ENCODE peak calls at places on chromosomes 13 and 19, in seven cellular contexts. One of them, this sample, is unnamed.

GRCh38 chr13:79450110-79450509 is 30.8 kb upstream of the NDFIP2 start:
- DNase-seq in GM23248: no peak
- DNase-seq in thyroid gland: no peak
- DNase-seq in breast epithelium: no peak
- DNase-seq in epithelial cell of prostate: no peak
- DNase-seq in heart right ventricle: no peak
- DNase-seq in fibroblast of lung: no peak
- DNase-seq in this sample: no peak

GRCh38 chr13:111665691-111666095 is 345.3 kb downstream of the TEX29 start:
- DNase-seq in GM23248: no peak
- DNase-seq in thyroid gland: no peak
- DNase-seq in breast epithelium: no peak
- DNase-seq in epithelial cell of prostate: no peak
- DNase-seq in heart right ventricle: no peak
- DNase-seq in fibroblast of lung: no peak
- DNase-seq in this sample: no peak

GRCh38 chr13:112756967-112757758 is 67.3 kb downstream of the ATP11A start:
- DNase-seq in GM23248: no peak
- DNase-seq in thyroid gland: no peak
- DNase-seq in breast epithelium: no peak
- DNase-seq in epithelial cell of prostate: no peak
- DNase-seq in heart right ventricle: no peak
- DNase-seq in fibroblast of lung: no peak
- DNase-seq in this sample: no peak

GRCh38 chr19:12866416-12867119 is 14.7 kb downstream of the DNASE2 start:
- DNase-seq in GM23248: no peak
- DNase-seq in thyroid gland: no peak
- DNase-seq in breast epithelium: no peak
- DNase-seq in epithelial cell of prostate: no peak
- DNase-seq in heart right ventricle: no peak
- DNase-seq in fibroblast of lung: no peak
- DNase-seq in this sample: no peak

GRCh38 chr13:89688908-89689307 is 1658.6 kb upstream of the MIR17HG start:
- DNase-seq in GM23248: no peak
- DNase-seq in thyroid gland: peak; percentile 72
- DNase-seq in breast epithelium: no peak
- DNase-seq in epithelial cell of prostate: no peak
- DNase-seq in heart right ventricle: peak; percentile 28
- DNase-seq in fibroblast of lung: peak; percentile 6
- DNase-seq in this sample: peak; percentile 30

GRCh38 chr13:51444922-51445321 is 7.9 kb downstream of the INTS6 start:
- DNase-seq in GM23248: peak; percentile 67
- DNase-seq in thyroid gland: no peak
- DNase-seq in breast epithelium: no peak
- DNase-seq in epithelial cell of prostate: no peak
- DNase-seq in heart right ventricle: no peak
- DNase-seq in fibroblast of lung: peak; percentile 49
- DNase-seq in this sample: no peak

GRCh38 chr13:99406799-99407201 is 94.5 kb upstream of the TM9SF2 start:
- DNase-seq in GM23248: no peak
- DNase-seq in thyroid gland: no peak
- DNase-seq in breast epithelium: no peak
- DNase-seq in epithelial cell of prostate: no peak
- DNase-seq in heart right ventricle: no peak
- DNase-seq in fibroblast of lung: no peak
- DNase-seq in this sample: peak; percentile 28

GRCh38 chr13:30906411-30906990 is 430 bp downstream of the MEDAG start:
- DNase-seq in GM23248: peak; percentile 70
- DNase-seq in thyroid gland: peak; percentile 5
- DNase-seq in breast epithelium: no peak
- DNase-seq in epithelial cell of prostate: no peak
- DNase-seq in heart right ventricle: no peak
- DNase-seq in fibroblast of lung: peak; percentile 17
- DNase-seq in this sample: no peak

GRCh38 chr13:66461021-66461420 is 769.1 kb downstream of the PCDH9 start:
- DNase-seq in GM23248: no peak
- DNase-seq in thyroid gland: no peak
- DNase-seq in breast epithelium: no peak
- DNase-seq in epithelial cell of prostate: no peak
- DNase-seq in heart right ventricle: no peak
- DNase-seq in fibroblast of lung: peak; percentile 60
- DNase-seq in this sample: no peak

GRCh38 chr19:45424191-45425058 is 708 bp upstream of the ERCC1 start:
- DNase-seq in GM23248: peak; percentile 97
- DNase-seq in thyroid gland: peak; percentile 56
- DNase-seq in breast epithelium: no peak
- DNase-seq in epithelial cell of prostate: peak; percentile 94
- DNase-seq in heart right ventricle: peak; percentile 78
- DNase-seq in fibroblast of lung: peak; percentile 97
- DNase-seq in this sample: peak; percentile 84

GRCh38 chr13:101698400-101698799 is 245.9 kb downstream of the ITGBL1 start:
- DNase-seq in GM23248: peak; percentile 55
- DNase-seq in thyroid gland: no peak
- DNase-seq in breast epithelium: no peak
- DNase-seq in epithelial cell of prostate: no peak
- DNase-seq in heart right ventricle: no peak
- DNase-seq in fibroblast of lung: no peak
- DNase-seq in this sample: no peak

GRCh38 chr13:113862766-113863510 is 938 bp downstream of the GAS6 start:
- DNase-seq in GM23248: peak; percentile 72
- DNase-seq in thyroid gland: peak; percentile 74
- DNase-seq in breast epithelium: peak; percentile 63
- DNase-seq in epithelial cell of prostate: no peak
- DNase-seq in heart right ventricle: peak; percentile 80
- DNase-seq in fibroblast of lung: peak; percentile 42
- DNase-seq in this sample: peak; percentile 45

GRCh38 chr19:39802958-39803357 is 24.3 kb downstream of the LEUTX start:
- DNase-seq in GM23248: no peak
- DNase-seq in thyroid gland: peak; percentile 67
- DNase-seq in breast epithelium: no peak
- DNase-seq in epithelial cell of prostate: no peak
- DNase-seq in heart right ventricle: no peak
- DNase-seq in fibroblast of lung: no peak
- DNase-seq in this sample: no peak

GRCh38 chr19:6249296-6249695 is 30.5 kb downstream of the MLLT1 start:
- DNase-seq in GM23248: no peak
- DNase-seq in thyroid gland: no peak
- DNase-seq in breast epithelium: no peak
- DNase-seq in epithelial cell of prostate: no peak
- DNase-seq in heart right ventricle: no peak
- DNase-seq in fibroblast of lung: peak; percentile 51
- DNase-seq in this sample: peak; percentile 26

GRCh38 chr19:14916848-14917247 is 24.4 kb upstream of the OR7C2 start:
- DNase-seq in GM23248: peak; percentile 0
- DNase-seq in thyroid gland: no peak
- DNase-seq in breast epithelium: no peak
- DNase-seq in epithelial cell of prostate: no peak
- DNase-seq in heart right ventricle: no peak
- DNase-seq in fibroblast of lung: no peak
- DNase-seq in this sample: no peak

GRCh38 chr13:106286811-106287210 is 248.7 kb downstream of the EFNB2 start:
- DNase-seq in GM23248: no peak
- DNase-seq in thyroid gland: no peak
- DNase-seq in breast epithelium: no peak
- DNase-seq in epithelial cell of prostate: no peak
- DNase-seq in heart right ventricle: no peak
- DNase-seq in fibroblast of lung: no peak
- DNase-seq in this sample: no peak

GRCh38 chr19:45079063-45079910 is at the start of gene GEMIN7:
- DNase-seq in GM23248: peak; percentile 92
- DNase-seq in thyroid gland: peak; percentile 72
- DNase-seq in breast epithelium: peak; percentile 77
- DNase-seq in epithelial cell of prostate: no peak
- DNase-seq in heart right ventricle: peak; percentile 68
- DNase-seq in fibroblast of lung: peak; percentile 71
- DNase-seq in this sample: peak; percentile 76

GRCh38 chr13:64276232-64276631 is 2860.6 kb upstream of the PCDH20 start:
- DNase-seq in GM23248: no peak
- DNase-seq in thyroid gland: no peak
- DNase-seq in breast epithelium: no peak
- DNase-seq in epithelial cell of prostate: no peak
- DNase-seq in heart right ventricle: no peak
- DNase-seq in fibroblast of lung: peak; percentile 36
- DNase-seq in this sample: no peak

GRCh38 chr19:1455002-1455335 is 5.0 kb downstream of the APC2 start:
- DNase-seq in GM23248: no peak
- DNase-seq in thyroid gland: no peak
- DNase-seq in breast epithelium: no peak
- DNase-seq in epithelial cell of prostate: no peak
- DNase-seq in heart right ventricle: no peak
- DNase-seq in fibroblast of lung: no peak
- DNase-seq in this sample: no peak

GRCh38 chr19:1457892-1458291 is 8.0 kb downstream of the APC2 start:
- DNase-seq in GM23248: no peak
- DNase-seq in thyroid gland: no peak
- DNase-seq in breast epithelium: no peak
- DNase-seq in epithelial cell of prostate: no peak
- DNase-seq in heart right ventricle: no peak
- DNase-seq in fibroblast of lung: no peak
- DNase-seq in this sample: no peak

GRCh38 chr19:1455336-1456120 is 5.6 kb downstream of the APC2 start:
- DNase-seq in GM23248: peak; percentile 77
- DNase-seq in thyroid gland: no peak
- DNase-seq in breast epithelium: no peak
- DNase-seq in epithelial cell of prostate: peak; percentile 44
- DNase-seq in heart right ventricle: no peak
- DNase-seq in fibroblast of lung: no peak
- DNase-seq in this sample: no peak

GRCh38 chr19:1457031-1457739 is 7.3 kb downstream of the APC2 start:
- DNase-seq in GM23248: peak; percentile 32
- DNase-seq in thyroid gland: no peak
- DNase-seq in breast epithelium: no peak
- DNase-seq in epithelial cell of prostate: no peak
- DNase-seq in heart right ventricle: no peak
- DNase-seq in fibroblast of lung: no peak
- DNase-seq in this sample: no peak

GRCh38 chr19:1456121-1456900 is 6.4 kb downstream of the APC2 start:
- DNase-seq in GM23248: no peak
- DNase-seq in thyroid gland: no peak
- DNase-seq in breast epithelium: no peak
- DNase-seq in epithelial cell of prostate: no peak
- DNase-seq in heart right ventricle: no peak
- DNase-seq in fibroblast of lung: no peak
- DNase-seq in this sample: no peak
- H3K27ac ChIP-seq in GM23248: no peak overlapping the region
- H3K27ac ChIP-seq in thyroid gland: no peak overlapping the region
- H3K27ac ChIP-seq in breast epithelium: no peak overlapping the region
- H3K27ac ChIP-seq in epithelial cell of prostate: no peak overlapping the region
- H3K27ac ChIP-seq in heart right ventricle: no peak overlapping the region
- H3K27ac ChIP-seq in fibroblast of lung: no peak overlapping the region
- H3K27ac ChIP-seq in this sample: no peak overlapping the region

GRCh38 chr19:17475541-17476115 is 5.3 kb downstream of the SLC27A1 start:
- DNase-seq in GM23248: peak; percentile 70
- DNase-seq in thyroid gland: peak; percentile 52
- DNase-seq in breast epithelium: peak; percentile 67
- DNase-seq in epithelial cell of prostate: peak; percentile 26
- DNase-seq in heart right ventricle: peak; percentile 50
- DNase-seq in fibroblast of lung: peak; percentile 75
- DNase-seq in this sample: no peak
- H3K27ac ChIP-seq in GM23248: peak overlapping the region; percentile 54
- H3K27ac ChIP-seq in thyroid gland: peak overlapping the region; percentile 41
- H3K27ac ChIP-seq in breast epithelium: peak overlapping the region; percentile 84
- H3K27ac ChIP-seq in epithelial cell of prostate: peak overlapping the region; percentile 58
- H3K27ac ChIP-seq in heart right ventricle: peak overlapping the region; percentile 69
- H3K27ac ChIP-seq in fibroblast of lung: no peak overlapping the region
- H3K27ac ChIP-seq in this sample: peak overlapping the region; percentile 54

GRCh38 chr19:10820173-10820572 is 15.8 kb downstream of the TMED1 start:
- DNase-seq in GM23248: peak; percentile 31
- DNase-seq in thyroid gland: no peak
- DNase-seq in breast epithelium: no peak
- DNase-seq in epithelial cell of prostate: no peak
- DNase-seq in heart right ventricle: no peak
- DNase-seq in fibroblast of lung: no peak
- DNase-seq in this sample: no peak

GRCh38 chr19:10818306-10819123 is 17.5 kb downstream of the TMED1 start:
- DNase-seq in GM23248: peak; percentile 49
- DNase-seq in thyroid gland: no peak
- DNase-seq in breast epithelium: no peak
- DNase-seq in epithelial cell of prostate: no peak
- DNase-seq in heart right ventricle: no peak
- DNase-seq in fibroblast of lung: no peak
- DNase-seq in this sample: no peak

GRCh38 chr19:10817291-10818038 is 18.5 kb downstream of the TMED1 start:
- DNase-seq in GM23248: peak; percentile 99
- DNase-seq in thyroid gland: peak; percentile 19
- DNase-seq in breast epithelium: no peak
- DNase-seq in epithelial cell of prostate: no peak
- DNase-seq in heart right ventricle: peak; percentile 49
- DNase-seq in fibroblast of lung: peak; percentile 90
- DNase-seq in this sample: no peak

GRCh38 chr19:10816691-10817090 is 19.3 kb downstream of the TMED1 start:
- DNase-seq in GM23248: no peak
- DNase-seq in thyroid gland: no peak
- DNase-seq in breast epithelium: no peak
- DNase-seq in epithelial cell of prostate: no peak
- DNase-seq in heart right ventricle: no peak
- DNase-seq in fibroblast of lung: no peak
- DNase-seq in this sample: no peak

DNA sequence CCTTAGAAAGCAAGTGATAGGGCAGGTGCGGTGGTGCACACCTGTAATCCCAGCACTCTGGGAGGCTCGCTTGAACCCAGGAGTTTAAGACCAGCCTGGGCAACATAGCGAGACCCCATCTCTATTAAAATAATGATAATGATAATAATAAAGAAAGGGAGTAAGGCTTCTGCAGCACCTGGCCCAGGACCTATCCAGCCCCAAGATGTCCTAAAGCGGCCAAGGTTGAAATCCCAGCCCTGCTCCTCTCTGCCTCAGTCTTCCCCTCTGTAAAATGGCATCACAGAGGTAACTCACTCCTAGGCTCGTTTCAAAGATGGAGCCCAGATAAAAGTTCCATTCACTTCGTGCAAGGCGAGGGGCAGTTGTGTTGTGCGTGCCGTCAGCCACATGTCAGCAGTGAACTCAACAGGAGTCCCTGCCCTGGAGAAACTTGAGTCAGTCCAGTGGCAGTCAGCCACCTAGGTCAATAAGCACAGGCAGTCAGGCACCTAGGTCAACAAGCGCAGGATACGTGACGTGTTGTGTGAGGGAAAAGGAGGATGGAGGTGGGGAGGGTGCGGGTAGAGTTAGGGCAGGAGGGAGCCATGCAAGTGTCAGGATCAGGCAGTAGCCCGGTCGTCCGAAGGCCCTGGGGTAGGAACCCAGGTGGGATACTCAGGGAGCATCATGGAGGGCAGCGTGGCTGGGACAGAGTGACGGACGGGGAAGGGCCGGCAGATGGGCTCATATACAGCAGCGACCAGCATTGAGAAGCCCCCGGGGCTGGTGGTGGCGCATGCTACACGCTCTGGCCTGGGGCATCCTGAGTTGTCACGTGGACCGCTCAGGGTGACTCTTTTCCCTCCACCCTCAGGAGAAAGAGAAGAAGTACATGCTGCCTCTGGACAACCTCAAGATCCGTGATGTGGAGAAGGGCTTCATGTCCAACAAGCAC is 16.6 kb downstream of the TMED1 start:
- DNase-seq in GM23248: no peak
- DNase-seq in thyroid gland: no peak
- DNase-seq in breast epithelium: no peak
- DNase-seq in epithelial cell of prostate: no peak
- DNase-seq in heart right ventricle: no peak
- DNase-seq in fibroblast of lung: no peak
- DNase-seq in this sample: no peak
- H3K27ac ChIP-seq in GM23248: no peak overlapping the region
- H3K27ac ChIP-seq in thyroid gland: no peak overlapping the region
- H3K27ac ChIP-seq in breast epithelium: peak overlapping the region; percentile 78
- H3K27ac ChIP-seq in epithelial cell of prostate: no peak overlapping the region
- H3K27ac ChIP-seq in heart right ventricle: no peak overlapping the region
- H3K27ac ChIP-seq in fibroblast of lung: peak overlapping the region; percentile 95
- H3K27ac ChIP-seq in this sample: peak overlapping the region; percentile 84

GRCh38 chr13:52450793-52451116 is 321 bp upstream of the VPS36 start:
- DNase-seq in GM23248: no peak
- DNase-seq in thyroid gland: no peak
- DNase-seq in breast epithelium: no peak
- DNase-seq in epithelial cell of prostate: no peak
- DNase-seq in heart right ventricle: no peak
- DNase-seq in fibroblast of lung: no peak
- DNase-seq in this sample: no peak
- H3K27ac ChIP-seq in GM23248: no peak overlapping the region
- H3K27ac ChIP-seq in thyroid gland: no peak overlapping the region
- H3K27ac ChIP-seq in breast epithelium: peak overlapping the region; percentile 97
- H3K27ac ChIP-seq in epithelial cell of prostate: peak overlapping the region; percentile 90
- H3K27ac ChIP-seq in heart right ventricle: peak overlapping the region; percentile 99
- H3K27ac ChIP-seq in fibroblast of lung: no peak overlapping the region
- H3K27ac ChIP-seq in this sample: no peak overlapping the region